ENCODE peak calls at places on chromosomes 4 and X, in ten cellular contexts. N is fibroblast of lung; A is H1; P is type B pancreatic cell; G is CD8-positive, alpha-beta T cell; R is psoas muscle; S is right lobe of liver; C is mesothelial cell of epicardium; I is lung; H is cardiac fibroblast. B is an unnamed sample.

GRCh38 chrX:117458243-117458968 is 658.2 kb downstream of the KLHL13 start:
- DNase-seq in N (no peak), G (no peak), R (no peak), A (no peak), S (no peak), H (no peak), C (no peak), I (no peak), P (no peak), B (no peak)

GRCh38 chr4:169156392-169156791 is 114.4 kb downstream of the SH3RF1 start:
- DNase-seq in R (no peak), C (no peak), P (no peak), I (no peak), N (no peak), G (no peak), S (no peak), H (no peak), A (no peak), B (no peak)

GRCh38 chr4:8844976-8845690 is 26.5 kb downstream of the HMX1 start:
- DNase-seq in R (peak; percentile 32), H (no peak), S (peak; percentile 35), P (peak; percentile 54), N (no peak), A (peak; percentile 30), C (no peak), I (no peak), G (no peak), B (no peak)

GRCh38 chr4:97238956-97239698 is 904.1 kb downstream of the STPG2 start:
- DNase-seq in A (no peak), R (no peak), I (no peak), S (no peak), H (no peak), P (no peak), G (no peak), N (no peak), C (no peak), B (no peak)

GRCh38 chr4:86720508-86721068 is 126.5 kb downstream of the PTPN13 start:
- DNase-seq in N (peak; percentile 61), S (no peak), C (no peak), G (no peak), P (no peak), I (no peak), R (no peak), A (no peak), H (peak; percentile 33), B (no peak)

GRCh38 chr4:119525771-119526712 is 102.6 kb downstream of the PDE5A start:
- DNase-seq in G (no peak), S (no peak), H (peak; percentile 51), C (no peak), R (no peak), I (no peak), P (no peak), A (no peak), N (peak; percentile 71), B (no peak)

GRCh38 chrX:25807022-25807421 is 331.1 kb upstream of the MAGEB18 start:
- DNase-seq in R (no peak), H (no peak), N (no peak), S (no peak), P (no peak), I (no peak), G (no peak), A (no peak), C (no peak), B (no peak)

GRCh38 chrX:43654431-43655150 is 1.5 kb upstream of the MAOA start:
- DNase-seq in A (peak; percentile 82), P (peak; percentile 87), S (peak; percentile 96), G (peak; percentile 84), C (peak; percentile 89), R (peak; percentile 96), H (peak; percentile 93), N (peak; percentile 87), I (peak; percentile 92), B (peak; percentile 77)

GRCh38 chr4:140721088-140721421 is 35.1 kb downstream of the TBC1D9 start:
- DNase-seq in P (no peak), C (no peak), H (no peak), G (no peak), A (no peak), R (no peak), N (no peak), S (no peak), I (no peak), B (no peak)

GRCh38 chrX:136646602-136647239 is 1.2 kb upstream of the CD40LG start:
- DNase-seq in H (no peak), R (no peak), I (no peak), N (no peak), A (no peak), C (no peak), P (no peak), G (peak; percentile 8), S (no peak), B (no peak)

GRCh38 chrX:150688911-150689451 is 4.2 kb upstream of the MTMR1 start:
- DNase-seq in N (peak; percentile 95), R (no peak), H (peak; percentile 94), C (no peak), P (no peak), I (no peak), A (no peak), G (no peak), S (no peak), B (peak; percentile 56)

GRCh38 chr4:143084566-143084965 is 100.2 kb upstream of the USP38 start:
- DNase-seq in R (no peak), A (no peak), C (no peak), N (peak; percentile 6), I (no peak), H (no peak), G (no peak), S (no peak), P (no peak), B (no peak)

GRCh38 chr4:143083811-143084472 is 100.8 kb upstream of the USP38 start:
- DNase-seq in C (no peak), H (peak; percentile 10), A (no peak), S (no peak), G (no peak), I (no peak), P (no peak), N (no peak), R (no peak), B (no peak)

GRCh38 chr4:143085644-143086043 is 99.1 kb upstream of the USP38 start:
- DNase-seq in H (no peak), N (no peak), C (no peak), G (no peak), P (no peak), R (no peak), I (no peak), A (no peak), S (no peak), B (no peak)

GRCh38 chr4:143082698-143083097 is 102.0 kb upstream of the USP38 start:
- DNase-seq in I (no peak), G (no peak), R (no peak), S (no peak), H (no peak), C (no peak), P (no peak), A (no peak), N (no peak), B (no peak)

DNA sequence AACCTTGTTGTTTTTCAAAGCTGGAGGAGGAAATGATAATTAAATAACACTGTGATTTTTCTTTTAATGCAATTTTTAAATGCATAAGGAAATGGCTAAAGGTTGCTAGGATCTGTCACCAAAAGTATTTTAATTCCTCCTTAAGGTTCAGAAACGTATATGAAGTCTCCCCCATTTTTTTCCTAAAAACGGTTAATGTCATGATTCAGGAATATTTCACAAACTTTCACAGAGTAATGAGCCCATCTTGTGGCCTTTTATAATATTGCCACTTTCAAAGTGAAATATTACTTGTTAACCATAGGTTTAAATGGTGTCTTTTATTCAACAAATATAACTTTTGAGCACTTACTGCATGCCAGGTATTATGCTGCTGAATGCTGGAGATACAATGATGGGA is 99.5 kb upstream of the USP38 start:
- DNase-seq in I (no peak), N (no peak), R (no peak), H (peak; percentile 23), G (no peak), A (no peak), P (no peak), S (no peak), C (no peak), B (no peak)
- TF ChIP-seq CTCF in I (no peak), N (no peak), R (peak; percentile 18), H (no peak), G (no peak), A (no peak), P (peak; percentile 50), S (peak; percentile 26), C (peak; percentile 40), B (peak; percentile 3)

DNA sequence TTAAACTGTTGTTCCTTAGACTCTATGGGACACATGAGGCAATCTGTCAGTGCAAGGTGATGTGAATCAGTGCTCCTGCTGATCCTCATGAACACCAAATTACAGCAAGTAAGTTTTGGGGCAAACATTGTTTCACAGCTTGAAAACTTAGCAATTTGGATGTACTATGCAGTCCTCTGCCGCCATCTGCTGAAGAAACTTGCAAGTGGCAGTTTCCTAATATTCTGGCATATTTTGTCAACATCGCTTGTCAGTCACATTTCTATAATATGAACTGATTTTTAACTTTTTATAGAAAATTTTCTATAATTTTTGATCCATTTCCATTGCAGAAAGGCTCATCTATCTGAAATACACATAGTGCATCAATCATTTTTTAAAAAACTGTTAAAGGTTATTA is 56.3 kb downstream of the ZAR1 start:
- DNase-seq in C (peak; percentile 46), S (no peak), G (peak; percentile 9), I (no peak), P (no peak), R (no peak), A (no peak), N (peak; percentile 28), H (peak; percentile 60), B (peak; percentile 5)
- TF ChIP-seq CTCF in C (peak; percentile 70), S (peak; percentile 58), G (peak; percentile 31), I (no peak), P (peak; percentile 83), R (peak; percentile 45), A (peak; percentile 72), N (peak; percentile 65), H (peak; percentile 61), B (peak; percentile 75)

GRCh38 chr4:159541143-159541542 is 438.3 kb downstream of the RAPGEF2 start:
- DNase-seq in P (no peak), R (no peak), H (no peak), S (no peak), C (no peak), I (no peak), N (no peak), G (no peak), A (no peak), B (no peak)
- TF ChIP-seq CTCF in P (no peak), R (no peak), H (no peak), S (no peak), C (no peak), I (no peak), N (no peak), G (no peak), A (no peak), B (no peak)

GRCh38 chrX:96764864-96765263 is 80.2 kb downstream of the DIAPH2 start:
- DNase-seq in C (no peak), R (no peak), H (no peak), P (no peak), I (no peak), A (no peak), N (no peak), S (no peak), G (no peak), B (no peak)

GRCh38 chrX:96771500-96771899 is 86.9 kb downstream of the DIAPH2 start:
- DNase-seq in S (no peak), A (no peak), P (no peak), R (no peak), N (no peak), G (no peak), C (no peak), I (no peak), H (no peak), B (no peak)

GRCh38 chrX:96774116-96774515 is 89.5 kb downstream of the DIAPH2 start:
- DNase-seq in A (no peak), N (no peak), C (no peak), P (no peak), S (no peak), H (no peak), G (no peak), R (no peak), I (no peak), B (no peak)

GRCh38 chrX:96770315-96770714 is 85.7 kb downstream of the DIAPH2 start:
- DNase-seq in R (no peak), C (no peak), S (no peak), H (peak; percentile 34), A (no peak), P (no peak), G (no peak), N (peak; percentile 8), I (no peak), B (no peak)
- TF ChIP-seq CTCF in R (peak; percentile 54), C (peak; percentile 68), S (peak; percentile 42), H (peak; percentile 12), A (no peak), P (peak; percentile 85), G (peak; percentile 40), N (no peak), I (no peak), B (peak; percentile 43)

B was measured in AG09319.